ENCODE peak calls at places on chromosomes 2 and 18, in seven cellular contexts. B is OCI-LY7; E is effector memory CD4-positive, alpha-beta T cell; A is left ventricle myocardium inferior; L is HCT116; M is body of pancreas; H is transverse colon. R is an unnamed sample.
A peak's percentile ranks its signal among the peaks of the same experiment; 100 is the strongest.

GRCh38 chr18:47397671-47398319 is 146.3 kb upstream of the SKOR2 start:
- DNase-seq in H (peak; percentile 10), A (no peak), M (peak; percentile 16), B (peak; percentile 16), L (peak; percentile 8), E (no peak), R (peak; percentile 46)

GRCh38 chr2:130823171-130823885 is 13.4 kb upstream of the ARHGEF4 start:
- DNase-seq in H (no peak), L (no peak), M (no peak), A (no peak), E (no peak), B (no peak), R (no peak)

GRCh38 chr2:220785181-220785580 is 786.9 kb downstream of the EPHA4 start:
- DNase-seq in L (no peak), B (no peak), A (no peak), E (no peak), H (no peak), M (no peak), R (no peak)

GRCh38 chr2:8118940-8119781 is 562.7 kb upstream of the ID2 start:
- DNase-seq in A (no peak), H (peak; percentile 47), L (no peak), M (no peak), B (no peak), E (no peak), R (peak; percentile 54)

GRCh38 chr2:134391751-134392160 is 137.9 kb downstream of the MGAT5 start:
- DNase-seq in H (peak; percentile 73), L (peak; percentile 23), E (no peak), A (no peak), M (no peak), B (no peak), R (peak; percentile 85)

GRCh38 chr2:16244966-16245320 is 304.6 kb downstream of the MYCN start:
- DNase-seq in B (no peak), E (no peak), M (no peak), H (no peak), A (no peak), L (no peak), R (no peak)

GRCh38 chr2:222686086-222686750 is 14.8 kb downstream of the MOGAT1 start:
- DNase-seq in L (no peak), E (no peak), B (no peak), H (no peak), M (no peak), A (no peak), R (no peak)

GRCh38 chr2:216424305-216424704 is 12.0 kb downstream of the SMARCAL1 start:
- DNase-seq in L (no peak), B (no peak), E (no peak), M (no peak), H (no peak), A (no peak), R (no peak)

GRCh38 chr2:88636026-88636425 is 8.8 kb upstream of the EIF2AK3 start:
- DNase-seq in A (no peak), L (no peak), E (no peak), H (no peak), M (no peak), B (no peak), R (no peak)

GRCh38 chr2:181312515-181312927 is 144.7 kb upstream of the ITGA4 start:
- DNase-seq in E (peak; percentile 9), A (no peak), B (peak; percentile 81), H (peak; percentile 21), L (no peak), M (no peak), R (no peak)

GRCh38 chr18:63309422-63309821 is 10.1 kb downstream of the BCL2 start:
- DNase-seq in H (no peak), E (no peak), L (no peak), A (no peak), B (no peak), M (no peak), R (no peak)

GRCh38 chr2:217142649-217143266 is 282.9 kb upstream of the TNP1 start:
- DNase-seq in L (peak; percentile 29), M (peak; percentile 19), B (peak; percentile 34), H (peak; percentile 10), E (no peak), A (no peak), R (peak; percentile 22)

GRCh38 chr2:67329951-67330350 is 67.2 kb upstream of the ETAA1 start:
- DNase-seq in M (no peak), H (no peak), E (no peak), A (no peak), B (no peak), L (no peak), R (no peak)

GRCh38 chr18:10128906-10129305 is 215.1 kb downstream of the VAPA start:
- DNase-seq in H (no peak), B (no peak), M (no peak), L (no peak), E (no peak), A (no peak), R (no peak)

GRCh38 chr2:20666364-20667150 is at the start of gene GDF7:
- DNase-seq in A (no peak), B (no peak), E (no peak), L (no peak), M (no peak), H (peak; percentile 60), R (peak; percentile 59)

GRCh38 chr2:156192468-156192867 is 140.1 kb downstream of the NR4A2 start:
- DNase-seq in M (no peak), L (no peak), A (no peak), H (no peak), E (no peak), B (no peak), R (no peak)

GRCh38 chr2:197675246-197675645 is at the start of gene RFTN2:
- DNase-seq in H (no peak), L (no peak), E (no peak), A (no peak), B (no peak), M (no peak), R (no peak)

GRCh38 chr2:95376311-95377215 is 25.9 kb upstream of the FAHD2A start:
- DNase-seq in B (no peak), H (no peak), M (no peak), L (no peak), A (peak; percentile 5), E (no peak), R (no peak)

GRCh38 chr2:67733517-67733916 is 329.3 kb downstream of the C1D start:
- DNase-seq in L (peak; percentile 12), B (peak; percentile 46), A (no peak), M (peak; percentile 63), H (no peak), E (no peak), R (no peak)

GRCh38 chr2:68379184-68379708 is 14.2 kb downstream of the PLEK start:
- DNase-seq in B (no peak), A (no peak), M (no peak), H (no peak), E (no peak), L (no peak), R (no peak)

GRCh38 chr2:173399229-173399628 is 44.6 kb downstream of the CDCA7 start:
- DNase-seq in E (no peak), M (no peak), B (no peak), H (no peak), A (no peak), L (no peak), R (no peak)

GRCh38 chr18:3449702-3450357 is at the start of gene TGIF1:
- DNase-seq in M (peak; percentile 88), E (peak; percentile 6), L (peak; percentile 70), B (peak; percentile 51), A (peak; percentile 83), H (peak; percentile 88), R (peak; percentile 92)

GRCh38 chr2:28137221-28137620 is 246.7 kb downstream of the BABAM2 start:
- DNase-seq in A (no peak), H (no peak), B (no peak), E (no peak), M (peak; percentile 32), L (no peak), R (no peak)

GRCh38 chr18:58635891-58636290 is 7.0 kb upstream of the ALPK2 start:
- DNase-seq in L (peak; percentile 7), M (no peak), E (no peak), A (no peak), B (no peak), H (no peak), R (no peak)

GRCh38 chr2:69517410-69517809 is 80.2 kb upstream of the NFU1 start:
- DNase-seq in A (no peak), H (no peak), E (no peak), B (no peak), M (no peak), L (no peak), R (no peak)

GRCh38 chr2:222364280-222364895 is 60.0 kb upstream of the SGPP2 start:
- DNase-seq in M (no peak), E (no peak), B (no peak), H (no peak), A (no peak), L (no peak), R (no peak)

GRCh38 chr18:77133920-77134496 is 1.4 kb upstream of the MBP start:
- DNase-seq in A (peak; percentile 60), M (peak; percentile 56), B (no peak), E (no peak), H (peak; percentile 51), L (no peak), R (peak; percentile 48)

DNA sequence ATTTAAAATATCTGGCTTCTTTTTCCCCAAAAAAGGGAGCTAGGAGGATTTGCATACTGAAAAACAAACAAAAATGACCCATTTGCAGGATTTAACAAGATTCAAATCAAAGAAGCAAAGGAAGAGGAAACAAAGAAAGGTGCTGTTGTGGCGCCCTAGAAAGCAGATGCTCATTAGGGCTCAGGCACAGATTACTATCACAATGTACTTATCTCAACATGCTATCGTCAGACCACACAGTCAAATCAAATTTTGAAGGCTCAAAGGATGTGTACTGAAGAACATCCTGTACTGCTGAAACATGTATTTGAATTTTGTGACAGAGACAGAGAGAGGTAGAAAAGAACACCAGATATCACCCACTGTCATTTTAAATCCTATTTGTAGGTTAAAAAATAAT is 10.9 kb downstream of the RBMS1 start:
- DNase-seq in M (no peak), B (no peak), L (no peak), E (no peak), A (no peak), H (no peak), R (no peak)
- H3K4me1 ChIP-seq in M (peaks cover 4% of the 10 kb centered on the region), B (no peaks in the 10 kb centered on the region), L (no peaks in the 10 kb centered on the region), E (peaks cover 58% of the 10 kb centered on the region), A (peaks cover 83% of the 10 kb centered on the region), H (peaks cover 3% of the 10 kb centered on the region), R (no peaks in the 10 kb centered on the region)

GRCh38 chr2:174633621-174633927 is 36.0 kb upstream of the WIPF1 start:
- DNase-seq in M (no peak), A (no peak), H (no peak), B (peak; percentile 60), L (no peak), E (no peak), R (no peak)
- H3K4me3 ChIP-seq in M (no peak overlapping the region), A (peak overlapping the region; percentile 46), H (no peak overlapping the region), B (peak overlapping the region; percentile 73), L (no peak overlapping the region), E (peak overlapping the region; percentile 64), R (peak overlapping the region; percentile 10)

GRCh38 chr2:26326514-26326913 is 19.4 kb upstream of the SELENOI start:
- DNase-seq in L (no peak), H (no peak), E (no peak), A (no peak), B (no peak), M (no peak), R (no peak)
- H3K4me1 ChIP-seq in L (peaks cover 4% of the 10 kb centered on the region), H (no peaks in the 10 kb centered on the region), E (no peaks in the 10 kb centered on the region), A (no peaks in the 10 kb centered on the region), B (peaks cover 32% of the 10 kb centered on the region), M (peaks cover 7% of the 10 kb centered on the region), R (no peaks in the 10 kb centered on the region)

DNA sequence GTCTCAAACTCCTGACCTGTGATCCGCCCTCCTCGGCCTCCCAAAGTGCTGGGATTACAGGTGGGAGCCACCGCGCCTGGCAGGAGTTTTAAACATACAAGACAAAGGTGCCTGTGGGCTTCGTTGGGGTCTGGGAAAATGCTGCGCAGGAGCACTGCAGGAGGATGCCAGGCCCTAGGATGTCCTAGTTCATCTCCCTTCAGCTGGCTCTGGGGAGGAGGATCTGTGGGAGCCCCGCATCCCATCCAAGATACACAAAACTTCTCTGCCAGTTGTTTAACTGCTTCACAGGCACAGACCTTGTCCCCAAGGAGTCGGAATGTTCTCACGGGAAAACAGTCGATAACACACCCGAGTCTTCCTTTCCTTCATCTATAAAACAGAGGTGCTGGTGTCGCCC is 89.1 kb downstream of the POLR1A start:
- DNase-seq in M (no peak), B (no peak), L (no peak), A (no peak), H (no peak), E (no peak), R (no peak)
- H3K4me3 ChIP-seq in M (no peak overlapping the region), B (no peak overlapping the region), L (no peak overlapping the region), A (no peak overlapping the region), H (no peak overlapping the region), E (no peak overlapping the region), R (no peak overlapping the region)